ENCODE peak calls at places on chromosomes 12 and 14, in eight cellular contexts. One of them, this sample, is unnamed.

GRCh38 chr14:102573591-102574046 is 18.8 kb upstream of the RCOR1 start:
- DNase-seq in left kidney: no peak
- DNase-seq in colonic mucosa: no peak
- DNase-seq in transverse colon: no peak
- DNase-seq in activated naive CD4-positive, alpha-beta T cell: no peak
- DNase-seq in IMR-90: no peak
- DNase-seq in NCI-H1105: no peak
- DNase-seq in T-helper 2 cell: no peak
- DNase-seq in this sample: no peak

GRCh38 chr14:50318031-50318626 is 6.0 kb downstream of the DMAC2L start:
- DNase-seq in left kidney: peak
- DNase-seq in colonic mucosa: no peak
- DNase-seq in transverse colon: no peak
- DNase-seq in activated naive CD4-positive, alpha-beta T cell: no peak
- DNase-seq in IMR-90: peak
- DNase-seq in NCI-H1105: peak
- DNase-seq in T-helper 2 cell: no peak
- DNase-seq in this sample: peak

GRCh38 chr14:91127411-91127810 is 13.5 kb downstream of the DGLUCY start:
- DNase-seq in left kidney: no peak
- DNase-seq in colonic mucosa: peak
- DNase-seq in transverse colon: peak
- DNase-seq in activated naive CD4-positive, alpha-beta T cell: no peak
- DNase-seq in IMR-90: no peak
- DNase-seq in NCI-H1105: no peak
- DNase-seq in T-helper 2 cell: no peak
- DNase-seq in this sample: no peak

GRCh38 chr12:89346741-89347324 is 5.5 kb downstream of the DUSP6 start:
- DNase-seq in left kidney: peak
- DNase-seq in colonic mucosa: peak
- DNase-seq in transverse colon: no peak
- DNase-seq in activated naive CD4-positive, alpha-beta T cell: no peak
- DNase-seq in IMR-90: peak
- DNase-seq in NCI-H1105: peak
- DNase-seq in T-helper 2 cell: no peak
- DNase-seq in this sample: peak

GRCh38 chr14:80491562-80492139 is 280.3 kb upstream of the DIO2 start:
- DNase-seq in left kidney: no peak
- DNase-seq in colonic mucosa: no peak
- DNase-seq in transverse colon: no peak
- DNase-seq in activated naive CD4-positive, alpha-beta T cell: no peak
- DNase-seq in IMR-90: peak
- DNase-seq in NCI-H1105: no peak
- DNase-seq in T-helper 2 cell: no peak
- DNase-seq in this sample: no peak

GRCh38 chr14:95655461-95655860 is 30.8 kb upstream of the TCL1B start:
- DNase-seq in left kidney: no peak
- DNase-seq in colonic mucosa: no peak
- DNase-seq in transverse colon: no peak
- DNase-seq in activated naive CD4-positive, alpha-beta T cell: no peak
- DNase-seq in IMR-90: no peak
- DNase-seq in NCI-H1105: no peak
- DNase-seq in T-helper 2 cell: no peak
- DNase-seq in this sample: no peak

GRCh38 chr14:67571991-67572323 is 28.1 kb downstream of the PIGH start:
- DNase-seq in left kidney: peak
- DNase-seq in colonic mucosa: no peak
- DNase-seq in transverse colon: no peak
- DNase-seq in activated naive CD4-positive, alpha-beta T cell: no peak
- DNase-seq in IMR-90: no peak
- DNase-seq in NCI-H1105: no peak
- DNase-seq in T-helper 2 cell: no peak
- DNase-seq in this sample: no peak

GRCh38 chr12:105461276-105461975 is 130.9 kb downstream of the C12orf75 start:
- DNase-seq in left kidney: no peak
- DNase-seq in colonic mucosa: no peak
- DNase-seq in transverse colon: no peak
- DNase-seq in activated naive CD4-positive, alpha-beta T cell: no peak
- DNase-seq in IMR-90: no peak
- DNase-seq in NCI-H1105: no peak
- DNase-seq in T-helper 2 cell: no peak
- DNase-seq in this sample: no peak

GRCh38 chr12:98870521-98870920 is 225.4 kb downstream of the APAF1 start:
- DNase-seq in left kidney: no peak
- DNase-seq in colonic mucosa: no peak
- DNase-seq in transverse colon: no peak
- DNase-seq in activated naive CD4-positive, alpha-beta T cell: no peak
- DNase-seq in IMR-90: no peak
- DNase-seq in NCI-H1105: peak
- DNase-seq in T-helper 2 cell: no peak
- DNase-seq in this sample: no peak

GRCh38 chr12:92543872-92544271 is 158.9 kb upstream of the PLEKHG7 start:
- DNase-seq in left kidney: peak
- DNase-seq in colonic mucosa: peak
- DNase-seq in transverse colon: no peak
- DNase-seq in activated naive CD4-positive, alpha-beta T cell: no peak
- DNase-seq in IMR-90: peak
- DNase-seq in NCI-H1105: no peak
- DNase-seq in T-helper 2 cell: no peak
- DNase-seq in this sample: no peak

GRCh38 chr14:33949051-33950037 is 1.5 kb downstream of the EGLN3 start:
- DNase-seq in left kidney: peak
- DNase-seq in colonic mucosa: no peak
- DNase-seq in transverse colon: no peak
- DNase-seq in activated naive CD4-positive, alpha-beta T cell: no peak
- DNase-seq in IMR-90: no peak
- DNase-seq in NCI-H1105: no peak
- DNase-seq in T-helper 2 cell: no peak
- DNase-seq in this sample: no peak

GRCh38 chr12:52074656-52075408 is 4.7 kb upstream of the SMIM41 start:
- DNase-seq in left kidney: peak
- DNase-seq in colonic mucosa: no peak
- DNase-seq in transverse colon: no peak
- DNase-seq in activated naive CD4-positive, alpha-beta T cell: no peak
- DNase-seq in IMR-90: no peak
- DNase-seq in NCI-H1105: no peak
- DNase-seq in T-helper 2 cell: no peak
- DNase-seq in this sample: no peak

GRCh38 chr12:32482226-32482625 is 82.9 kb downstream of the FGD4 start:
- DNase-seq in left kidney: no peak
- DNase-seq in colonic mucosa: no peak
- DNase-seq in transverse colon: no peak
- DNase-seq in activated naive CD4-positive, alpha-beta T cell: no peak
- DNase-seq in IMR-90: no peak
- DNase-seq in NCI-H1105: no peak
- DNase-seq in T-helper 2 cell: no peak
- DNase-seq in this sample: no peak

GRCh38 chr12:19945559-19946485 is 422.5 kb upstream of the PDE3A start:
- DNase-seq in left kidney: peak
- DNase-seq in colonic mucosa: no peak
- DNase-seq in transverse colon: no peak
- DNase-seq in activated naive CD4-positive, alpha-beta T cell: no peak
- DNase-seq in IMR-90: peak
- DNase-seq in NCI-H1105: no peak
- DNase-seq in T-helper 2 cell: no peak
- DNase-seq in this sample: peak

GRCh38 chr12:112973712-112974305 is 4.5 kb upstream of the OAS2 start:
- DNase-seq in left kidney: no peak
- DNase-seq in colonic mucosa: no peak
- DNase-seq in transverse colon: no peak
- DNase-seq in activated naive CD4-positive, alpha-beta T cell: no peak
- DNase-seq in IMR-90: no peak
- DNase-seq in NCI-H1105: no peak
- DNase-seq in T-helper 2 cell: no peak
- DNase-seq in this sample: no peak

GRCh38 chr14:81743605-81744004 is 210.0 kb upstream of the SEL1L start:
- DNase-seq in left kidney: no peak
- DNase-seq in colonic mucosa: no peak
- DNase-seq in transverse colon: no peak
- DNase-seq in activated naive CD4-positive, alpha-beta T cell: no peak
- DNase-seq in IMR-90: no peak
- DNase-seq in NCI-H1105: no peak
- DNase-seq in T-helper 2 cell: no peak
- DNase-seq in this sample: no peak

GRCh38 chr14:80275208-80275850 is 64.0 kb upstream of the DIO2 start:
- DNase-seq in left kidney: no peak
- DNase-seq in colonic mucosa: no peak
- DNase-seq in transverse colon: no peak
- DNase-seq in activated naive CD4-positive, alpha-beta T cell: no peak
- DNase-seq in IMR-90: peak
- DNase-seq in NCI-H1105: no peak
- DNase-seq in T-helper 2 cell: no peak
- DNase-seq in this sample: peak

GRCh38 chr12:52278931-52279682 is 4.7 kb downstream of the KRT86 start:
- DNase-seq in left kidney: peak
- DNase-seq in colonic mucosa: peak
- DNase-seq in transverse colon: peak
- DNase-seq in activated naive CD4-positive, alpha-beta T cell: peak
- DNase-seq in IMR-90: peak
- DNase-seq in NCI-H1105: no peak
- DNase-seq in T-helper 2 cell: peak
- DNase-seq in this sample: peak